ENCODE peak calls at places on chromosomes 5 and 9, in four cellular contexts. One of them, this sample, is unnamed.
A peak's percentile ranks its signal among the peaks of the same experiment; 100 is the strongest.

GRCh38 chr9:91483189-91483691 is 59.6 kb upstream of the NFIL3 start:
- DNase-seq in upper lobe of left lung: no peak
- DNase-seq in uterus: no peak
- DNase-seq in adrenal gland: no peak
- DNase-seq in this sample: peak; percentile 84

GRCh38 chr5:6574537-6574936 is 58.3 kb downstream of the NSUN2 start:
- DNase-seq in upper lobe of left lung: no peak
- DNase-seq in uterus: no peak
- DNase-seq in adrenal gland: no peak
- DNase-seq in this sample: no peak

GRCh38 chr9:10910779-10911178 is 298.0 kb upstream of the PTPRD start:
- DNase-seq in adrenal gland: no peak
- DNase-seq in uterus: no peak
- DNase-seq in upper lobe of left lung: peak; percentile 69
- DNase-seq in this sample: no peak

GRCh38 chr5:160175438-160176218 is 53.7 kb upstream of the FABP6 start:
- DNase-seq in uterus: peak; percentile 76
- DNase-seq in upper lobe of left lung: peak; percentile 53
- DNase-seq in adrenal gland: peak; percentile 61
- DNase-seq in this sample: peak; percentile 63

GRCh38 chr9:106697799-106698591 is 165.0 kb upstream of the ZNF462 start:
- DNase-seq in uterus: peak; percentile 62
- DNase-seq in upper lobe of left lung: peak; percentile 88
- DNase-seq in adrenal gland: peak; percentile 81
- DNase-seq in this sample: peak; percentile 81

GRCh38 chr5:179819296-179820126 is 1.2 kb upstream of the SQSTM1 start:
- DNase-seq in uterus: peak; percentile 77
- DNase-seq in upper lobe of left lung: peak; percentile 91
- DNase-seq in adrenal gland: peak; percentile 87
- DNase-seq in this sample: peak; percentile 78

GRCh38 chr9:113349434-113350337 is at the start of gene BSPRY:
- DNase-seq in upper lobe of left lung: peak; percentile 89
- DNase-seq in uterus: no peak
- DNase-seq in adrenal gland: no peak
- DNase-seq in this sample: no peak

GRCh38 chr5:151156732-151157402 is 712 bp downstream of the ANXA6 start:
- DNase-seq in adrenal gland: no peak
- DNase-seq in upper lobe of left lung: no peak
- DNase-seq in uterus: peak; percentile 41
- DNase-seq in this sample: no peak

GRCh38 chr9:137030931-137031527 is 859 bp downstream of the FUT7 start:
- DNase-seq in adrenal gland: no peak
- DNase-seq in uterus: no peak
- DNase-seq in upper lobe of left lung: no peak
- DNase-seq in this sample: no peak

GRCh38 chr9:15469862-15470261 is 40.9 kb downstream of the PSIP1 start:
- DNase-seq in uterus: no peak
- DNase-seq in upper lobe of left lung: no peak
- DNase-seq in adrenal gland: no peak
- DNase-seq in this sample: no peak

GRCh38 chr9:130235558-130236435 is 29.8 kb upstream of the HMCN2 start:
- DNase-seq in adrenal gland: peak; percentile 53
- DNase-seq in upper lobe of left lung: peak; percentile 95
- DNase-seq in uterus: peak; percentile 75
- DNase-seq in this sample: peak; percentile 67

GRCh38 chr5:128376577-128376976 is 161.5 kb downstream of the FBN2 start:
- DNase-seq in upper lobe of left lung: no peak
- DNase-seq in adrenal gland: no peak
- DNase-seq in uterus: no peak
- DNase-seq in this sample: no peak

GRCh38 chr5:69230181-69230580 is 4.5 kb upstream of the CDK7 start:
- DNase-seq in upper lobe of left lung: no peak
- DNase-seq in adrenal gland: no peak
- DNase-seq in uterus: no peak
- DNase-seq in this sample: no peak

GRCh38 chr9:4116708-4117460 is 183.0 kb downstream of the GLIS3 start:
- DNase-seq in uterus: no peak
- DNase-seq in adrenal gland: no peak
- DNase-seq in upper lobe of left lung: no peak
- DNase-seq in this sample: no peak

GRCh38 chr5:132807163-132807838 is 5.8 kb upstream of the SOWAHA start:
- DNase-seq in upper lobe of left lung: no peak
- DNase-seq in uterus: no peak
- DNase-seq in adrenal gland: no peak
- DNase-seq in this sample: no peak
- TF ChIP-seq POLR2A in upper lobe of left lung: no peak
- TF ChIP-seq POLR2A in uterus: no peak
- TF ChIP-seq POLR2A in adrenal gland: no peak
- TF ChIP-seq POLR2A in this sample: no peak

GRCh38 chr9:107751522-107752235 is 262.1 kb upstream of the KLF4 start:
- DNase-seq in uterus: no peak
- DNase-seq in adrenal gland: peak; percentile 81
- DNase-seq in upper lobe of left lung: no peak
- DNase-seq in this sample: no peak
- TF ChIP-seq POLR2A in uterus: no peak
- TF ChIP-seq POLR2A in adrenal gland: no peak
- TF ChIP-seq POLR2A in upper lobe of left lung: no peak
- TF ChIP-seq POLR2A in this sample: no peak

GRCh38 chr9:127244609-127245601 is 19.7 kb upstream of the GARNL3 start:
- DNase-seq in upper lobe of left lung: peak; percentile 98
- DNase-seq in uterus: peak; percentile 97
- DNase-seq in adrenal gland: peak; percentile 97
- DNase-seq in this sample: peak; percentile 98
- TF ChIP-seq POLR2A in upper lobe of left lung: no peak
- TF ChIP-seq POLR2A in uterus: peak; percentile 60
- TF ChIP-seq POLR2A in adrenal gland: no peak
- TF ChIP-seq POLR2A in this sample: peak; percentile 79

GRCh38 chr5:1929108-1929991 is 46.6 kb upstream of the IRX4 start:
- DNase-seq in uterus: no peak
- DNase-seq in adrenal gland: no peak
- DNase-seq in upper lobe of left lung: no peak
- DNase-seq in this sample: no peak

GRCh38 chr5:1930501-1930879 is 47.8 kb upstream of the IRX4 start:
- DNase-seq in upper lobe of left lung: peak; percentile 81
- DNase-seq in adrenal gland: no peak
- DNase-seq in uterus: no peak
- DNase-seq in this sample: no peak

GRCh38 chr5:1930880-1931589 is 48.3 kb upstream of the IRX4 start:
- DNase-seq in adrenal gland: no peak
- DNase-seq in uterus: no peak
- DNase-seq in upper lobe of left lung: peak; percentile 88
- DNase-seq in this sample: peak; percentile 25

GRCh38 chr5:1933364-1934055 is 50.8 kb upstream of the IRX4 start:
- DNase-seq in upper lobe of left lung: no peak
- DNase-seq in uterus: no peak
- DNase-seq in adrenal gland: no peak
- DNase-seq in this sample: no peak

DNA sequence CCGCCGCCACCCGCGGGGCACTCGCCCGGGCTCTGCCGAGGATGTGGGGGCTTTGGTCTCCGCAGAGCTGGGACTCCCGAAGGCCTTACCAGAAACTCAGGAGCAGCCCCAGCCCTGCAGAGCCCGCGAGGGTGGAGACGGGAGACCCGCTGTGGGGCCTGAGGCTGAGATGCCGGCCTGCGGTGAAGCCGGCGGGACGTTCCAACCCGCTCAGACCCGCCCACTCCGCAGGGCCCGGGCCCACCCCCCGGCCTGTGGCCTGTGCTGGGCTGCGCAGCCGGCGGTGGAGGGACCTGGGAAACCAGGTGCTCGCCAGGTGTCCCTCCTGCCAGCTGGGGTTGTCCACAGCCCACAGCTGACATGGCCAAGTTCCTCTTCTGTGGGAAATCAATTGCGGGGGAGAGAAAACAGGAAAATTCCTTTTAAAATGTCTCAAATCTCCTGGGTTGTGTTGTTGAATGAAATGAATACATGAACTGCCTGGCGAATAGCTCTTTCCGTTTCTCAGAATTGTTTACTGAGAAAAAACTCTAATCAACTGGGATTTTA is 48.9 kb upstream of the IRX4 start:
- DNase-seq in adrenal gland: no peak
- DNase-seq in uterus: peak; percentile 37
- DNase-seq in upper lobe of left lung: peak; percentile 88
- DNase-seq in this sample: no peak
- TF ChIP-seq POLR2A in adrenal gland: no peak
- TF ChIP-seq POLR2A in uterus: no peak
- TF ChIP-seq POLR2A in upper lobe of left lung: no peak
- TF ChIP-seq POLR2A in this sample: peak; percentile 7

GRCh38 chr9:96217756-96218693 is 84.0 kb downstream of the HSD17B3 start:
- DNase-seq in adrenal gland: peak; percentile 58
- DNase-seq in uterus: peak; percentile 48
- DNase-seq in upper lobe of left lung: peak; percentile 97
- DNase-seq in this sample: peak; percentile 72
- TF ChIP-seq POLR2A in adrenal gland: no peak
- TF ChIP-seq POLR2A in uterus: peak; percentile 19
- TF ChIP-seq POLR2A in upper lobe of left lung: no peak
- TF ChIP-seq POLR2A in this sample: no peak

DNA sequence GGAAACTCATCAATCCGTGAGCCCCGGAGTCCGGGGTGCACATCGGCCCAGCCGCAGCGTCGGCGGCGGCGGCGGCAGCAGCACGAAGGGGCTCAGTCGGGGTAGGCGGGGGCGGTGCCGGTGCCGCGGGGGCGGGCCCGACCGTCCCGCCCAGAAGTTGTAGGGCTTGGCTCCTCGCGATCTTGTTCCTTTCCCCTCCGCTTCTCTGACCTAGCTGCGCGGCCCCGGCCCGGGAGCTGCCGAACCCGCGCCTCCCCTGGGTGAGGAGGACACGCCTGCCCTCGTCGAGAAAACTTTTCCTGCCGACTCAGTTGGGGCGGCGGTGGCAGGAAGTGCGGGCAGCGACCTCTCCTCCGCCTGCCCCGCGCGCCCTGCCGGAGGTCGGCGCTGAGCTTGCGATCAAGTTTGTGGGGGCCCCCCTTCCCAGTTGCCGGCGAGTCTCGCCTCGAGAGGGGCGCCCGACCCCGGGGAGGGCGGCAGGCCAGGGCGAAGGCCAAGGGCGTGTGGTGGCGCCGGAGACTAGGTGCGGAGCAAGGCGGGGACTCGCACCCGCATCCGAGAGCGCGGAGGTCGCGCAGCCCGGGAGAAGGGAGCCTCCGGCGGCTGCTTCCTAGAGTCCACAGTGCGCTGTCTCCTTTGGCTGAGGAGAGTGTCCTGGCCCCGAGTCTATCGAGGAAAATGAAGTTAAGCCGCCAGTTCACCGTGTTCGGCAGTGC is at the start of gene MAN2A1:
- DNase-seq in uterus: peak; percentile 70
- DNase-seq in adrenal gland: peak; percentile 83
- DNase-seq in upper lobe of left lung: peak; percentile 96
- DNase-seq in this sample: peak; percentile 89
- TF ChIP-seq POLR2A in uterus: no peak
- TF ChIP-seq POLR2A in adrenal gland: peak; percentile 41
- TF ChIP-seq POLR2A in upper lobe of left lung: peak; percentile 30
- TF ChIP-seq POLR2A in this sample: no peak

GRCh38 chr5:111530298-111530740 is 18.0 kb upstream of the STARD4 start:
- DNase-seq in uterus: peak; percentile 47
- DNase-seq in upper lobe of left lung: no peak
- DNase-seq in adrenal gland: peak; percentile 75
- DNase-seq in this sample: peak; percentile 88
- TF ChIP-seq POLR2A in uterus: no peak
- TF ChIP-seq POLR2A in upper lobe of left lung: no peak
- TF ChIP-seq POLR2A in adrenal gland: no peak
- TF ChIP-seq POLR2A in this sample: no peak

This sample was measured in heart left ventricle.